ENCODE peak calls at places on chromosomes 5 and 9, in eight cellular contexts. One of them, this sample, is unnamed.

GRCh38 chr5:116629168-116629567 is 54.5 kb upstream of the SEMA6A start:
- DNase-seq in K562: no peak
- DNase-seq in esophagus muscularis mucosa: no peak
- DNase-seq in A549: no peak
- DNase-seq in SK-N-SH: no peak
- DNase-seq in sigmoid colon: no peak
- DNase-seq in stomach: no peak
- DNase-seq in upper lobe of left lung: no peak
- DNase-seq in this sample: no peak

GRCh38 chr5:151068571-151069197 is 12.2 kb downstream of the TNIP1 start:
- DNase-seq in K562: no peak
- DNase-seq in esophagus muscularis mucosa: no peak
- DNase-seq in A549: no peak
- DNase-seq in SK-N-SH: no peak
- DNase-seq in sigmoid colon: no peak
- DNase-seq in stomach: no peak
- DNase-seq in upper lobe of left lung: peak
- DNase-seq in this sample: peak

GRCh38 chr5:148864113-148864841 is 37.9 kb downstream of the ADRB2 start:
- DNase-seq in K562: no peak
- DNase-seq in esophagus muscularis mucosa: no peak
- DNase-seq in A549: no peak
- DNase-seq in SK-N-SH: no peak
- DNase-seq in sigmoid colon: no peak
- DNase-seq in stomach: no peak
- DNase-seq in upper lobe of left lung: no peak
- DNase-seq in this sample: no peak

GRCh38 chr5:93708442-93708841 is 33.0 kb downstream of the POU5F2 start:
- DNase-seq in K562: no peak
- DNase-seq in esophagus muscularis mucosa: no peak
- DNase-seq in A549: no peak
- DNase-seq in SK-N-SH: no peak
- DNase-seq in sigmoid colon: no peak
- DNase-seq in stomach: no peak
- DNase-seq in upper lobe of left lung: no peak
- DNase-seq in this sample: no peak

GRCh38 chr5:111830333-111830732 is 73.3 kb upstream of the NREP start:
- DNase-seq in K562: no peak
- DNase-seq in esophagus muscularis mucosa: no peak
- DNase-seq in A549: peak
- DNase-seq in SK-N-SH: no peak
- DNase-seq in sigmoid colon: no peak
- DNase-seq in stomach: no peak
- DNase-seq in upper lobe of left lung: no peak
- DNase-seq in this sample: no peak

GRCh38 chr9:8558176-8558575 is 758.6 kb upstream of the DMAC1 start:
- DNase-seq in K562: no peak
- DNase-seq in esophagus muscularis mucosa: no peak
- DNase-seq in A549: peak
- DNase-seq in SK-N-SH: no peak
- DNase-seq in sigmoid colon: no peak
- DNase-seq in stomach: no peak
- DNase-seq in upper lobe of left lung: no peak
- DNase-seq in this sample: no peak

GRCh38 chr9:37784291-37784639 is 599 bp downstream of the EXOSC3 start:
- DNase-seq in K562: no peak
- DNase-seq in esophagus muscularis mucosa: no peak
- DNase-seq in A549: no peak
- DNase-seq in SK-N-SH: no peak
- DNase-seq in sigmoid colon: no peak
- DNase-seq in stomach: no peak
- DNase-seq in upper lobe of left lung: no peak
- DNase-seq in this sample: no peak

GRCh38 chr5:52922384-52922783 is 66.8 kb upstream of the ITGA2 start:
- DNase-seq in K562: no peak
- DNase-seq in esophagus muscularis mucosa: no peak
- DNase-seq in A549: peak
- DNase-seq in SK-N-SH: no peak
- DNase-seq in sigmoid colon: peak
- DNase-seq in stomach: no peak
- DNase-seq in upper lobe of left lung: no peak
- DNase-seq in this sample: no peak

GRCh38 chr5:176481659-176482213 is 33.6 kb downstream of the FAF2 start:
- DNase-seq in K562: peak
- DNase-seq in esophagus muscularis mucosa: no peak
- DNase-seq in A549: peak
- DNase-seq in SK-N-SH: no peak
- DNase-seq in sigmoid colon: no peak
- DNase-seq in stomach: no peak
- DNase-seq in upper lobe of left lung: no peak
- DNase-seq in this sample: no peak

GRCh38 chr5:95838001-95838520 is 15.5 kb upstream of the GLRX start:
- DNase-seq in K562: no peak
- DNase-seq in esophagus muscularis mucosa: no peak
- DNase-seq in A549: no peak
- DNase-seq in SK-N-SH: no peak
- DNase-seq in sigmoid colon: no peak
- DNase-seq in stomach: no peak
- DNase-seq in upper lobe of left lung: no peak
- DNase-seq in this sample: no peak

GRCh38 chr5:145341842-145342241 is 493.3 kb downstream of the PRELID2 start:
- DNase-seq in K562: no peak
- DNase-seq in esophagus muscularis mucosa: no peak
- DNase-seq in A549: peak
- DNase-seq in SK-N-SH: no peak
- DNase-seq in sigmoid colon: no peak
- DNase-seq in stomach: no peak
- DNase-seq in upper lobe of left lung: no peak
- DNase-seq in this sample: no peak

GRCh38 chr5:62190931-62191330 is 115.1 kb upstream of the KIF2A start:
- DNase-seq in K562: no peak
- DNase-seq in esophagus muscularis mucosa: no peak
- DNase-seq in A549: no peak
- DNase-seq in SK-N-SH: no peak
- DNase-seq in sigmoid colon: no peak
- DNase-seq in stomach: no peak
- DNase-seq in upper lobe of left lung: no peak
- DNase-seq in this sample: no peak

GRCh38 chr5:113005454-113005853 is 28.9 kb downstream of the DCP2 start:
- DNase-seq in K562: no peak
- DNase-seq in esophagus muscularis mucosa: no peak
- DNase-seq in A549: peak
- DNase-seq in SK-N-SH: no peak
- DNase-seq in sigmoid colon: no peak
- DNase-seq in stomach: no peak
- DNase-seq in upper lobe of left lung: no peak
- DNase-seq in this sample: no peak

GRCh38 chr9:137422668-137423000 is 328 bp downstream of the EXD3 start:
- DNase-seq in K562: peak
- DNase-seq in esophagus muscularis mucosa: no peak
- DNase-seq in A549: no peak
- DNase-seq in SK-N-SH: peak
- DNase-seq in sigmoid colon: peak
- DNase-seq in stomach: no peak
- DNase-seq in upper lobe of left lung: peak
- DNase-seq in this sample: peak

GRCh38 chr5:142235870-142236672 is 88.8 kb downstream of the SPRY4 start:
- DNase-seq in K562: no peak
- DNase-seq in esophagus muscularis mucosa: no peak
- DNase-seq in A549: no peak
- DNase-seq in SK-N-SH: no peak
- DNase-seq in sigmoid colon: no peak
- DNase-seq in stomach: no peak
- DNase-seq in upper lobe of left lung: no peak
- DNase-seq in this sample: no peak

DNA sequence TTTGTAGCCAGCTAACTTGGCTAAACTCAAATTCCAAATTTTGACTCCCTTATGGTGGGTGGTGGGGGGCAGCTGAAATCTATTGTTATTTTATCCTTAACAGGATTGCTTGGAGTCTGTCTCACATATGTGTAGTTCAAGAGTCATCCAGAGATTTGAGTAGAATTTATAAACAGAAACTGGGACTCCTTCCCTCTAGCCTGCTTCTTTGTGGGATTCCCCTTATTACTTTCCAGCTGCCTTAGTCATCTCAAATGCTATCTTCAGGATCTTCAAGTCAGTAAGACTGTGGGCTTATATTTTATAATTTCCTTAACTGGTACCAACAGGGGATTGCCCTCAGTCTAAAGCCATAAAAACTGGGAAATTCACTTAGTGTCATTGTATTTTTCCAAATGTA is 55.5 kb downstream of the NNT start:
- DNase-seq in K562: no peak
- DNase-seq in esophagus muscularis mucosa: no peak
- DNase-seq in A549: no peak
- DNase-seq in SK-N-SH: no peak
- DNase-seq in sigmoid colon: no peak
- DNase-seq in stomach: no peak
- DNase-seq in upper lobe of left lung: no peak
- DNase-seq in this sample: no peak
- TF ChIP-seq EP300 in K562: no peak
- TF ChIP-seq EP300 in esophagus muscularis mucosa: no peak
- TF ChIP-seq EP300 in A549: no peak
- TF ChIP-seq EP300 in SK-N-SH: peak
- TF ChIP-seq EP300 in sigmoid colon: no peak
- TF ChIP-seq EP300 in stomach: no peak
- TF ChIP-seq EP300 in upper lobe of left lung: no peak
- TF ChIP-seq EP300 in this sample: no peak

GRCh38 chr9:98085955-98086354 is 29.4 kb downstream of the NANS start:
- DNase-seq in K562: peak
- DNase-seq in esophagus muscularis mucosa: no peak
- DNase-seq in A549: peak
- DNase-seq in SK-N-SH: no peak
- DNase-seq in sigmoid colon: no peak
- DNase-seq in stomach: no peak
- DNase-seq in upper lobe of left lung: no peak
- DNase-seq in this sample: no peak
- TF ChIP-seq EP300 in K562: no peak
- TF ChIP-seq EP300 in esophagus muscularis mucosa: no peak
- TF ChIP-seq EP300 in A549: no peak
- TF ChIP-seq EP300 in SK-N-SH: no peak
- TF ChIP-seq EP300 in sigmoid colon: no peak
- TF ChIP-seq EP300 in stomach: no peak
- TF ChIP-seq EP300 in upper lobe of left lung: no peak
- TF ChIP-seq EP300 in this sample: no peak

GRCh38 chr9:133893191-133893994 is 98.7 kb downstream of the VAV2 start:
- DNase-seq in K562: no peak
- DNase-seq in esophagus muscularis mucosa: no peak
- DNase-seq in A549: no peak
- DNase-seq in SK-N-SH: no peak
- DNase-seq in sigmoid colon: no peak
- DNase-seq in stomach: no peak
- DNase-seq in upper lobe of left lung: peak
- DNase-seq in this sample: no peak

GRCh38 chr9:133897675-133898074 is 94.4 kb downstream of the VAV2 start:
- DNase-seq in K562: no peak
- DNase-seq in esophagus muscularis mucosa: no peak
- DNase-seq in A549: no peak
- DNase-seq in SK-N-SH: peak
- DNase-seq in sigmoid colon: no peak
- DNase-seq in stomach: no peak
- DNase-seq in upper lobe of left lung: no peak
- DNase-seq in this sample: no peak

GRCh38 chr9:133894377-133895321 is 97.5 kb downstream of the VAV2 start:
- DNase-seq in K562: no peak
- DNase-seq in esophagus muscularis mucosa: no peak
- DNase-seq in A549: no peak
- DNase-seq in SK-N-SH: no peak
- DNase-seq in sigmoid colon: no peak
- DNase-seq in stomach: no peak
- DNase-seq in upper lobe of left lung: no peak
- DNase-seq in this sample: no peak

GRCh38 chr9:133892193-133892920 is 99.8 kb downstream of the VAV2 start:
- DNase-seq in K562: no peak
- DNase-seq in esophagus muscularis mucosa: no peak
- DNase-seq in A549: no peak
- DNase-seq in SK-N-SH: no peak
- DNase-seq in sigmoid colon: no peak
- DNase-seq in stomach: no peak
- DNase-seq in upper lobe of left lung: no peak
- DNase-seq in this sample: peak

DNA sequence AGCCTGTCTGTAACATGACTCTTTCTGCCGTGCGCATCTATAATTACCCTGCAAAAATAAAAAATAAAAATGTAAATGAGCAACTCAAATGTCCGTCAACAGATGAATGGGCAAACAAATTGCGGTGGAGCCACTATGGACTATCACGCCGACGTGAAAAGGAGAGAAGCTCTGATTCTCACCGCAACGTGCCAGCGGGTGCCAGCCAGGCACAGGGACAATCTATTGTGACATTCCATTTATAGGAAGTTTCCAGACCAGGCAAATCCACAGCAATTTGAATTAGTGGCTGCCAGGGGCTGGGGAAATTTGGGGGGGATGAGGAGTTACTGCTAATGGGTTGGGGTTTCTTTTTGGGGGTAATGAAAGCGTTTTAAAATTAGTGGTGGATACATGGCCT is 96.8 kb downstream of the VAV2 start:
- DNase-seq in K562: no peak
- DNase-seq in esophagus muscularis mucosa: no peak
- DNase-seq in A549: no peak
- DNase-seq in SK-N-SH: no peak
- DNase-seq in sigmoid colon: no peak
- DNase-seq in stomach: no peak
- DNase-seq in upper lobe of left lung: no peak
- DNase-seq in this sample: no peak
- TF ChIP-seq EP300 in K562: no peak
- TF ChIP-seq EP300 in esophagus muscularis mucosa: no peak
- TF ChIP-seq EP300 in A549: no peak
- TF ChIP-seq EP300 in SK-N-SH: no peak
- TF ChIP-seq EP300 in sigmoid colon: no peak
- TF ChIP-seq EP300 in stomach: no peak
- TF ChIP-seq EP300 in upper lobe of left lung: no peak
- TF ChIP-seq EP300 in this sample: no peak

GRCh38 chr5:154648706-154649105 is 106.5 kb upstream of the LARP1 start:
- DNase-seq in K562: peak
- DNase-seq in esophagus muscularis mucosa: no peak
- DNase-seq in A549: no peak
- DNase-seq in SK-N-SH: no peak
- DNase-seq in sigmoid colon: no peak
- DNase-seq in stomach: peak
- DNase-seq in upper lobe of left lung: peak
- DNase-seq in this sample: no peak
- TF ChIP-seq EP300 in K562: peak
- TF ChIP-seq EP300 in esophagus muscularis mucosa: no peak
- TF ChIP-seq EP300 in A549: no peak
- TF ChIP-seq EP300 in SK-N-SH: no peak
- TF ChIP-seq EP300 in sigmoid colon: no peak
- TF ChIP-seq EP300 in stomach: no peak
- TF ChIP-seq EP300 in upper lobe of left lung: no peak
- TF ChIP-seq EP300 in this sample: no peak

GRCh38 chr5:103373576-103374472 is 115.3 kb downstream of the MACIR start:
- DNase-seq in K562: no peak
- DNase-seq in esophagus muscularis mucosa: no peak
- DNase-seq in A549: no peak
- DNase-seq in SK-N-SH: no peak
- DNase-seq in sigmoid colon: no peak
- DNase-seq in stomach: peak
- DNase-seq in upper lobe of left lung: no peak
- DNase-seq in this sample: no peak
- TF ChIP-seq EP300 in K562: no peak
- TF ChIP-seq EP300 in esophagus muscularis mucosa: no peak
- TF ChIP-seq EP300 in A549: no peak
- TF ChIP-seq EP300 in SK-N-SH: no peak
- TF ChIP-seq EP300 in sigmoid colon: no peak
- TF ChIP-seq EP300 in stomach: no peak
- TF ChIP-seq EP300 in upper lobe of left lung: no peak
- TF ChIP-seq EP300 in this sample: no peak